ENCODE peak calls at places on chromosomes 1 and 21, in six cellular contexts. G is AG04449, H is GM10248, O is GM20000, R is fibroblast of the aortic adventitia, U is transverse colon. Z is an unnamed sample.
A peak's percentile ranks its signal among the peaks of the same experiment; 100 is the strongest.

GRCh38 chr1:210394281-210394798 is 65.6 kb downstream of the HHAT start:
- DNase-seq in U (no peak), R (peak; percentile 14), G (no peak), O (no peak), H (no peak), Z (peak; percentile 2)

GRCh38 chr21:15062566-15062965 is 2.2 kb downstream of the NRIP1 start:
- DNase-seq in G (no peak), U (no peak), R (peak; percentile 51), H (peak; percentile 10), O (peak; percentile 42), Z (no peak)

GRCh38 chr1:155463865-155464264 is 98.7 kb downstream of the ASH1L start:
- DNase-seq in U (no peak), G (peak; percentile 79), O (no peak), R (peak; percentile 95), H (no peak), Z (peak; percentile 21)

GRCh38 chr1:6245869-6246496 is 2.0 kb downstream of the HES3 start:
- DNase-seq in H (peak; percentile 65), R (no peak), G (no peak), U (peak; percentile 41), O (peak; percentile 80), Z (no peak)

GRCh38 chr1:58035523-58035922 is 511.0 kb downstream of the OMA1 start:
- DNase-seq in O (no peak), H (no peak), R (peak; percentile 2), U (no peak), G (no peak), Z (no peak)

GRCh38 chr1:243421784-243422183 is 165.9 kb downstream of the SDCCAG8 start:
- DNase-seq in R (peak; percentile 50), H (no peak), G (peak; percentile 24), U (peak; percentile 31), O (peak; percentile 20), Z (peak; percentile 31)

GRCh38 chr1:65141394-65141793 is 6.6 kb upstream of the AK4 start:
- DNase-seq in O (no peak), R (peak; percentile 38), H (no peak), G (no peak), U (peak; percentile 27), Z (no peak)

GRCh38 chr1:220119043-220119512 is 25.1 kb downstream of the IARS2 start:
- DNase-seq in U (no peak), R (no peak), O (no peak), H (no peak), G (no peak), Z (no peak)

GRCh38 chr1:179708434-179709195 is 34.5 kb upstream of the FAM163A start:
- DNase-seq in R (no peak), O (no peak), G (no peak), U (no peak), H (no peak), Z (no peak)

GRCh38 chr1:11930571-11931445 is 3.7 kb upstream of the PLOD1 start:
- DNase-seq in G (no peak), H (no peak), U (no peak), R (peak; percentile 68), O (no peak), Z (no peak)

GRCh38 chr1:21639594-21640041 is 29.5 kb downstream of the RAP1GAP start:
- DNase-seq in H (no peak), U (no peak), R (no peak), O (no peak), G (no peak), Z (no peak)

GRCh38 chr1:31154632-31155215 is 85.0 kb downstream of the NKAIN1 start:
- DNase-seq in U (peak; percentile 90), H (peak; percentile 94), R (peak; percentile 67), G (no peak), O (peak; percentile 96), Z (no peak)

GRCh38 chr1:12034381-12034801 is 15.1 kb downstream of the MIIP start:
- DNase-seq in H (no peak), G (no peak), U (no peak), O (no peak), R (peak; percentile 62), Z (no peak)

GRCh38 chr21:33852495-33852894 is 63.1 kb downstream of the ATP5PO start:
- DNase-seq in R (no peak), O (no peak), U (no peak), H (no peak), G (no peak), Z (no peak)

GRCh38 chr1:215045647-215046308 is 36.8 kb upstream of the KCNK2 start:
- DNase-seq in U (no peak), R (no peak), O (no peak), G (no peak), H (no peak), Z (no peak)

GRCh38 chr1:84941843-84942242 is 48.8 kb upstream of the LPAR3 start:
- DNase-seq in G (no peak), O (no peak), H (no peak), U (no peak), R (no peak), Z (no peak)

GRCh38 chr1:84944767-84945486 is 51.9 kb upstream of the LPAR3 start:
- DNase-seq in O (peak; percentile 50), G (peak; percentile 65), H (peak; percentile 63), R (peak; percentile 96), U (peak; percentile 67), Z (peak; percentile 71)

GRCh38 chr1:84947536-84948410 is 49.1 kb downstream of the MCOLN2 start:
- DNase-seq in O (no peak), G (no peak), U (no peak), H (no peak), R (no peak), Z (no peak)

GRCh38 chr1:84949664-84950063 is 47.2 kb downstream of the MCOLN2 start:
- DNase-seq in U (no peak), O (no peak), H (no peak), R (no peak), G (no peak), Z (no peak)

GRCh38 chr1:84946631-84947030 is 50.3 kb downstream of the MCOLN2 start:
- DNase-seq in G (no peak), R (peak; percentile 37), O (no peak), U (no peak), H (no peak), Z (no peak)
- TF ChIP-seq CTCF in G (no peak), R (no peak), O (no peak), U (no peak), H (no peak), Z (no peak)

DNA sequence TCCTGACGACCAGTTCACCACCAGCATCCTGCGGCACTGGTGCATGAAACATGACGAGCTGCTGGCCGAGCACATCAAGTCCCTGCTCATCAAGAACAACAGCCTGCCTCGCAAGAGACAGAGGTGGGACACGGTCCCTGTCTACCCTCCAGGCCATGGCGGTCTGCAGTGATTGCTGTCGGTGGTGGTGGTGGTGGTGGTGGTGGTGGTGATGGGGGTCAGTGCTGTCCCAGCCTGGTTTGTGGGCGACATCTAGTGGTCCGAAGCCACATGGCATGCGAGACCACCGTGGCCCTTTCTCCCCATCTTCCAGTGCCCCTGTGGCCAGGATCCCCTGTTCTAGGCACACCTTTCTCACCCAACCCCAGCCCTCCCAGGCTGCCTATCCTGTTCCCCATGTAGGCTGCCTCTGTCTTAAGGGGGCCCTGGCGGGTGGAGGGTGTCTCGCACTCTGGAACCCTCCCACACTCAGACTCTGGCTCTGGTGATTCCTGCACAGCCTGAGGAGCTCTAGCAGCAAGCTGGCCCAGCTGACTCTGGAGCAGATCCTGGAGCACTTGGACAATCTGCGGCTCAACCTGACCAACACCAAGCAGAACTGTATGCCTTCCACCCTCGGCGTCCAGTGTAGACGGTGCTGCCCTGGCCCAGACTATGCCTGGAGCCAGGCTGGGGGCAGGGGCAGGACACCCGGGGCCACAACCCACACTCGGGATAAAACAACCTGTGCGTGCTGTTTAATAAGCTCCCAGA is 3.2 kb upstream of the SLC27A3 start:
- DNase-seq in H (no peak), G (no peak), R (no peak), U (no peak), O (no peak), Z (no peak)
- TF ChIP-seq CTCF in H (peak; percentile 17), G (peak; percentile 49), R (peak; percentile 53), U (peak; percentile 18), O (no peak), Z (peak; percentile 55)

GRCh38 chr1:52552505-52553371 is at the start of gene TUT4:
- DNase-seq in R (peak; percentile 72), O (peak; percentile 77), H (peak; percentile 72), U (peak; percentile 72), G (no peak), Z (peak; percentile 45)
- TF ChIP-seq CTCF in R (no peak), O (no peak), H (peak; percentile 19), U (no peak), G (no peak), Z (peak; percentile 24)

GRCh38 chr1:18681423-18681835 is 50.8 kb downstream of the PAX7 start:
- DNase-seq in H (peak; percentile 72), O (peak; percentile 66), G (no peak), R (peak; percentile 16), U (no peak), Z (no peak)
- TF ChIP-seq CTCF in H (peak; percentile 52), O (peak; percentile 44), G (peak; percentile 47), R (peak; percentile 44), U (peak; percentile 58), Z (peak; percentile 64)

DNA sequence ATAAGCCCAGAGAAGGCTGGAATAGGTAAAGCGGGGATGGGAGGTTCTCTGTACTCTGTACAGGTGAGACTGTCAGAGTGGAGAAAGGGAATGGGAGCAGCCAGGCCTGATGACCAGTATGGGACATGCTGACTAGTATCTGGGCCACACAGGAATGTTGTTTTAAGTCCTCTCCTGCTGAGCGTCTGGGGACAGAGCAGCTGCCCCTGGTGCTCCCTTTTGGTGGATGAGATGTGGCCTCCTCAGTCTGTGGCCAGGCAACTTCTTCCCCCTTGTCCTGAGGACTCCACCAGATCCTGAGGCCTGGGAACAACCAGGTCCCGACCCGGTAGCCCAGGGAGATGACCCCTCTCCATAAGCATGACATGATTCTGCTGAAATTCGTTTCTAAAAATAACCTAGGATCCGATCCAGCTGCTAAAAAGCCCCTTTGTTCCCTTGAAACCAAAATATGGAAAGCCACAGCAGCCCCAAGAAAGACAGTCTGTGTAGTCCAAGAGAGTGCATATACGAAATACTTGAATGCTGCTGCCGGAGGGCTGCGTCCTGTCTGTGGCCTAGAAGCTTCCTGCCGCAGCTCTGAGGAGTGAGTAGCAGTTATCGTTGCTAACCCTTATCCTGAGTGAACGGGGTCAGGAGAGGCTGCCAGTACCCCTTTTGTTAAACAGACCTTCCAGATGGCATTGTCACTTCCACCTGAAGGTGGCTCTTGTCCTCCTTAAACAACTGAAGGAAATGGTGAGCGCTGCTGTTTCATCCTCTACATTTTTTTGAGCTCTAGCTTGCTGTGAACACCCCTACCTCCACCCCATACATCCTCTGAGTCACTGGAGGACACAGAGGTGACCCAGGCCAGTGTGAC is 47.1 kb downstream of the ATP2B4 start:
- DNase-seq in O (peak; percentile 43), G (peak; percentile 59), H (peak; percentile 33), U (peak; percentile 51), R (peak; percentile 89), Z (peak; percentile 79)
- TF ChIP-seq CTCF in O (no peak), G (peak; percentile 18), H (peak; percentile 14), U (peak; percentile 6), R (peak; percentile 18), Z (peak; percentile 25)

GRCh38 chr1:23483327-23484252 is at the start of gene ASAP3:
- DNase-seq in O (no peak), U (peak; percentile 36), H (no peak), G (no peak), R (peak; percentile 85), Z (no peak)
- TF ChIP-seq CTCF in O (peak; percentile 9), U (peak; percentile 13), H (peak; percentile 4), G (peak; percentile 37), R (peak; percentile 23), Z (peak; percentile 4)

GRCh38 chr21:45927851-45928850 is 53.4 kb upstream of the COL6A1 start:
- DNase-seq in O (no peak), R (no peak), G (no peak), H (no peak), U (no peak), Z (no peak)
- TF ChIP-seq CTCF in O (no peak), R (no peak), G (no peak), H (no peak), U (no peak), Z (no peak)

Z was measured in retinal pigment epithelial cell.